ENCODE peak calls at places on chromosomes 7 and 10, in four cellular contexts. A is anterior cingulate cortex; M is stimulated activated CD4-positive, alpha-beta T cell treated with anti-CD3 and anti-CD28 coated beads, TNF-alpha, amount 100 ng/mL, for 24 hours; G is nephron progenitor cell. P is an unnamed sample.

GRCh38 chr10:75402486-75403143 is 1.1 kb upstream of the ZNF503 start:
- DNase-seq in A (no peak), M (no peak), G (peak), P (no peak)

GRCh38 chr7:52273685-52274610 is 761.5 kb upstream of the POM121L12 start:
- DNase-seq in A (no peak), M (no peak), G (no peak), P (peak)

GRCh38 chr7:16759840-16760239 is 6.3 kb downstream of the TSPAN13 start:
- DNase-seq in A (no peak), M (no peak), G (no peak), P (no peak)

GRCh38 chr7:116671681-116672595 is at the start of gene MET:
- DNase-seq in A (peak), M (peak), G (peak), P (peak)

GRCh38 chr10:5960070-5960972 is 17.0 kb downstream of the IL15RA start:
- DNase-seq in A (no peak), M (no peak), G (no peak), P (peak)

GRCh38 chr10:88114368-88114767 is 250.9 kb downstream of the PTEN start:
- DNase-seq in A (no peak), M (peak), G (no peak), P (peak)

GRCh38 chr10:110699859-110700468 is 55.8 kb downstream of the RBM20 start:
- DNase-seq in A (no peak), M (no peak), G (no peak), P (no peak)

GRCh38 chr7:30170460-30171197 is 35.8 kb downstream of the MTURN start:
- DNase-seq in A (no peak), M (no peak), G (no peak), P (no peak)

GRCh38 chr7:47578581-47579270 is 3.2 kb downstream of the TNS3 start:
- DNase-seq in A (no peak), M (no peak), G (no peak), P (peak)

GRCh38 chr10:119315128-119316001 is 108.0 kb downstream of the GRK5 start:
- DNase-seq in A (no peak), M (peak), G (peak), P (peak)

GRCh38 chr10:69639291-69640195 is 9.5 kb downstream of the FAM241B start:
- DNase-seq in A (peak), M (peak), G (peak), P (peak)

GRCh38 chr10:77857272-77857671 is 69.3 kb downstream of the DLG5 start:
- DNase-seq in A (no peak), M (no peak), G (no peak), P (peak)

GRCh38 chr7:1103009-1103788 is 15.3 kb downstream of the GPER1 start:
- DNase-seq in A (no peak), M (no peak), G (no peak), P (no peak)

GRCh38 chr10:33617381-33617780 is 282.9 kb upstream of the NRP1 start:
- DNase-seq in A (no peak), M (no peak), G (no peak), P (no peak)

GRCh38 chr7:43337191-43337590 is 224.7 kb downstream of the HECW1 start:
- DNase-seq in A (no peak), M (no peak), G (no peak), P (no peak)

GRCh38 chr10:15419279-15419874 is 48.3 kb upstream of the FAM171A1 start:
- DNase-seq in A (no peak), M (peak), G (peak), P (no peak)